ENCODE peak calls at places on chromosomes 1 and 21, in seven cellular contexts. Y is GM23248, R is GM23338, S is PC-9, O is MM.1S, A is hepatocyte, E is HCT116. P is an unnamed sample. For H3K9me2, the result is how much of the 10 kb centered on the place peaks cover.

GRCh38 chr1:201452881-201453280 is 16.1 kb downstream of the PHLDA3 start:
- DNase-seq in Y (no peak), R (no peak), S (no peak), O (no peak), A (no peak), E (no peak), P (peak)

GRCh38 chr1:168291222-168291824 is 10.6 kb downstream of the TBX19 start:
- DNase-seq in Y (no peak), R (no peak), S (no peak), O (peak), A (no peak), E (no peak), P (no peak)

GRCh38 chr21:45078371-45078770 is 4.0 kb downstream of the ADARB1 start:
- DNase-seq in Y (no peak), R (no peak), S (no peak), O (no peak), A (no peak), E (no peak), P (no peak)

GRCh38 chr1:29517251-29518080 is 281.1 kb downstream of the PTPRU start:
- DNase-seq in Y (no peak), R (no peak), S (no peak), O (no peak), A (no peak), E (no peak), P (no peak)

GRCh38 chr1:28921286-28921869 is 7.0 kb downstream of the EPB41 start:
- DNase-seq in Y (no peak), R (no peak), S (no peak), O (no peak), A (no peak), E (no peak), P (peak)

GRCh38 chr1:222634180-222635013 is 16.5 kb downstream of the MIA3 start:
- DNase-seq in Y (peak), R (peak), S (peak), O (peak), A (peak), E (peak), P (peak)

GRCh38 chr21:15729674-15730483 is at the start of gene USP25:
- DNase-seq in Y (peak), R (peak), S (peak), O (peak), A (peak), E (peak), P (peak)

GRCh38 chr1:87212431-87213125 is 116.1 kb upstream of the LMO4 start:
- DNase-seq in Y (peak), R (no peak), S (no peak), O (no peak), A (no peak), E (no peak), P (no peak)

GRCh38 chr1:145975216-145975615 is 10.7 kb downstream of the POLR3GL start:
- DNase-seq in Y (no peak), R (no peak), S (no peak), O (no peak), A (no peak), E (no peak), P (no peak)

GRCh38 chr1:100581096-100581705 is 43.3 kb downstream of the GPR88 start:
- DNase-seq in Y (peak), R (no peak), S (no peak), O (no peak), A (no peak), E (no peak), P (no peak)

GRCh38 chr1:209326876-209327275 is 256.6 kb upstream of the CAMK1G start:
- DNase-seq in Y (no peak), R (no peak), S (no peak), O (no peak), A (no peak), E (no peak), P (no peak)

GRCh38 chr1:220484135-220484534 is 43.8 kb upstream of the MARK1 start:
- DNase-seq in Y (no peak), R (no peak), S (no peak), O (no peak), A (no peak), E (no peak), P (no peak)

GRCh38 chr1:58799650-58800049 is 15.8 kb upstream of the JUN start:
- DNase-seq in Y (no peak), R (no peak), S (no peak), O (no peak), A (no peak), E (no peak), P (no peak)

GRCh38 chr1:27448982-27449381 is 41.0 kb downstream of the WASF2 start:
- DNase-seq in Y (no peak), R (no peak), S (no peak), O (no peak), A (no peak), E (no peak), P (no peak)

GRCh38 chr1:118333601-118334241 is 148.7 kb upstream of the SPAG17 start:
- DNase-seq in Y (no peak), R (peak), S (no peak), O (no peak), A (no peak), E (no peak), P (no peak)

GRCh38 chr1:222995620-222996306 is 147.3 kb downstream of the TLR5 start:
- DNase-seq in Y (no peak), R (no peak), S (no peak), O (no peak), A (no peak), E (no peak), P (no peak)

GRCh38 chr1:201468501-201468843 is 516 bp downstream of the PHLDA3 start:
- DNase-seq in Y (peak), R (peak), S (no peak), O (peak), A (peak), E (no peak), P (peak)

GRCh38 chr21:43300496-43301423 is 126.2 kb downstream of the SIK1 start:
- DNase-seq in Y (peak), R (no peak), S (no peak), O (no peak), A (no peak), E (no peak), P (no peak)

GRCh38 chr1:187854457-187854856 is 1025.7 kb downstream of the PLA2G4A start:
- DNase-seq in Y (no peak), R (peak), S (no peak), O (no peak), A (no peak), E (no peak), P (no peak)

GRCh38 chr1:93814059-93814794 is 64.8 kb downstream of the DNTTIP2 start:
- DNase-seq in Y (peak), R (peak), S (peak), O (peak), A (peak), E (peak), P (peak)

GRCh38 chr1:66890621-66891020 is 34.0 kb downstream of the DNAI4 start:
- DNase-seq in Y (peak), R (no peak), S (no peak), O (no peak), A (no peak), E (no peak), P (no peak)

GRCh38 chr1:115647919-115648597 is 6.3 kb downstream of the VANGL1 start:
- DNase-seq in Y (no peak), R (no peak), S (no peak), O (no peak), A (no peak), E (no peak), P (no peak)

GRCh38 chr21:27423073-27423472 is 456.2 kb upstream of the ADAMTS5 start:
- DNase-seq in Y (peak), R (no peak), S (no peak), O (no peak), A (no peak), E (no peak), P (peak)

GRCh38 chr1:157195521-157196244 is 57.5 kb upstream of the ETV3 start:
- DNase-seq in Y (no peak), R (no peak), S (no peak), O (no peak), A (no peak), E (no peak), P (no peak)

GRCh38 chr1:157193702-157194391 is 55.7 kb upstream of the ETV3 start:
- DNase-seq in Y (peak), R (peak), S (no peak), O (peak), A (peak), E (peak), P (peak)

GRCh38 chr1:157193219-157193618 is 55.0 kb upstream of the ETV3 start:
- DNase-seq in Y (no peak), R (peak), S (no peak), O (no peak), A (no peak), E (no peak), P (no peak)

GRCh38 chr1:157196245-157196543 is 58.0 kb upstream of the ETV3 start:
- DNase-seq in Y (no peak), R (no peak), S (no peak), O (no peak), A (no peak), E (no peak), P (no peak)

GRCh38 chr1:157194739-157195520 is 56.7 kb upstream of the ETV3 start:
- DNase-seq in Y (no peak), R (peak), S (no peak), O (no peak), A (no peak), E (no peak), P (no peak)
- TF ChIP-seq EZH2 in Y (no peak), R (no peak), S (no peak), O (no peak), A (no peak), E (no peak), P (no peak)

GRCh38 chr1:43438006-43438405 is 15.7 kb downstream of the HYI start:
- DNase-seq in Y (no peak), R (no peak), S (no peak), O (no peak), A (no peak), E (no peak), P (no peak)

GRCh38 chr1:43439121-43439581 is 14.6 kb downstream of the HYI start:
- DNase-seq in Y (no peak), R (no peak), S (no peak), O (no peak), A (no peak), E (no peak), P (no peak)

GRCh38 chr1:43439781-43440180 is 13.9 kb downstream of the HYI start:
- DNase-seq in Y (no peak), R (no peak), S (no peak), O (no peak), A (no peak), E (no peak), P (no peak)

GRCh38 chr1:43437031-43437973 is 16.4 kb downstream of the HYI start:
- DNase-seq in Y (no peak), R (peak), S (no peak), O (no peak), A (no peak), E (no peak), P (no peak)

DNA sequence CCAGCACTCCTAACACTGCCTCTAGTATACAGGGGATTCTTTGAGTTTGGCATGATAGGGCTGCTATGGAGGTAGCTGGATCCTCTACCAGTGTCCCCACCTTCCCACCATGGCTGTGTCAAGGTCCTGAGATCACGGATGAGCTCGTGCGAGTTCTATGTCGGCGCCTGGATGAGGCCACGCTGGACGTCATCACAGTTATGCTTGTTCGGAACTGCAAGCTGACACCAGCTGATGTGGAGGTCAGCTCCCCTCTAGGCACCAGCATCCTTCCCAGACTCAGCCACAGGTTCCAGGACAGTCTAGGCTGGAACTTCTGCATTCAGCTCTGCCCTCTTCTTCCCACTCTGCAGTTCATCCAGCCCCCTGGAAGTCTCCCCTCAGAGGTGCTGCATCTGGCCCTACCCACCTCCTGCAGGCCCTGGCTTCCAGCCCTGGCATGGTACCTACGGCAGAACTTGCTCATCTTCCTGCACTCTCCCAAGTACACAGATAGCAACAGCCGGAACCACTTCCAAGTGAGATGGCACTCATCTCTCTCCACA is 15.1 kb downstream of the HYI start:
- DNase-seq in Y (no peak), R (no peak), S (no peak), O (no peak), A (no peak), E (no peak), P (no peak)
- H3K9me2 ChIP-seq in Y (under half), R (under half), S (under half), O (under half), A (under half), E (under half), P (under half)

DNA sequence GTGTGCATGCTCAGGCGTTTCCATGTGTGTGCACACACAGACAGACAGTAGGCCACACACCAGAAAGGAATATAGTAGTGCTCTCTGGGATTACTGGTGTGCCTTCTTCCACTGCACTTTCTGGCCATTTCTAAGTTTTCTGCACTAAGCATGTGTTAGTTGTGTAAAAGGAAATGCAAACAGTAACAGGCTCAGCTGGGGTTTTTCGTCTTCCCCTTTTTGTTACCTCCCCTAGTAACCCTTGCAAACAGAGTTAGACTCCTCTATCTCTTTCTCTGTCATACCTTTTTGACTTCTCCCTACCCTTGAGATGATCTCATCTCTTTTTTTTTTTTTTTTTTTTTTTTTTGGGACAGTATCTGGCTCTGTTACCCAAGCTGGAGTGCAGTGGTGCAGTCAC is 196.3 kb downstream of the SDCCAG8 start:
- DNase-seq in Y (no peak), R (no peak), S (no peak), O (no peak), A (no peak), E (no peak), P (no peak)
- H3K4me2 ChIP-seq in Y (no peak), R (no peak), S (no peak), O (no peak), A (no peak), E (no peak), P (no peak)

GRCh38 chr1:35571263-35571662 is 1.9 kb upstream of the TFAP2E start:
- DNase-seq in Y (no peak), R (no peak), S (no peak), O (no peak), A (no peak), E (no peak), P (no peak)

GRCh38 chr1:35574655-35575400 is 1.7 kb downstream of the TFAP2E start:
- DNase-seq in Y (no peak), R (peak), S (no peak), O (no peak), A (no peak), E (no peak), P (peak)

GRCh38 chr1:35572296-35572695 is 818 bp upstream of the TFAP2E start:
- DNase-seq in Y (no peak), R (no peak), S (no peak), O (no peak), A (no peak), E (no peak), P (no peak)

GRCh38 chr1:35573776-35574654 is 901 bp downstream of the TFAP2E start:
- DNase-seq in Y (no peak), R (peak), S (no peak), O (no peak), A (no peak), E (no peak), P (no peak)

DNA sequence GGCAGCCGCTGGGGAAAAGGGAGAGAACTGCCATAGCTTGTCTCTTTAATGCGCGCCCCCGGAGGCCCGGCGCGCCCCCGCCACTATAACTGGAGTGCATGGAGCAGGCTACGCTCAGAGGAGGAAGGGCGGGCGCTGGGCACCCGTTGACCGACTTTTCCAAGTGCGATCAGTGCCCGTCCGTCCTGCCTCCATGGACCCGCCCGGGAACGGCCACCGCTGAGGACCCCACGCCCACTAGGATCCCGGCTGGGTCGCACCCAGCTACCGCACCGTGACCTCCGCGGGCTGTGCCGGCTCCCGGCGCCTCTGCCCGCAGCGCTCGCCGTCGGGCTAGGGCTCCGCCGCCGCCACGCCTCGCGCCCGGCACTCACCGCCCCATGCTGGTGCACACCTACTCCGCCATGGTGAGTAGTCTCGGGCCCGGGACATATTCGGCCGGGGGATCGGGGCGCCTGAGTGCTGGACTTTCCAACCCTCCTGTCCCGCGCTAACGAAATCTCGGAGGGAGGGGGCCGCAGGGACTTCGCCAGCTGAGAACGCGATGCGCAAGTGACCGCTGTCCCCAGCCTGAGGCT is at the start of gene TFAP2E:
- DNase-seq in Y (peak), R (peak), S (no peak), O (no peak), A (no peak), E (peak), P (peak)
- TF ChIP-seq EZH2 in Y (peak), R (peak), S (no peak), O (no peak), A (peak), E (no peak), P (no peak)

GRCh38 chr1:80924290-80924689 is 876.4 kb upstream of the ADGRL2 start:
- DNase-seq in Y (no peak), R (no peak), S (no peak), O (no peak), A (no peak), E (no peak), P (no peak)
- H3K9me2 ChIP-seq in Y (under half), R (under half), S (under half), O (under half), A (under half), E (under half), P (under half)

GRCh38 chr1:41524676-41525675 is 40.5 kb upstream of the EDN2 start:
- DNase-seq in Y (no peak), R (no peak), S (no peak), O (no peak), A (no peak), E (no peak), P (no peak)

GRCh38 chr1:41520951-41521742 is 36.7 kb upstream of the EDN2 start:
- DNase-seq in Y (no peak), R (no peak), S (no peak), O (no peak), A (no peak), E (no peak), P (no peak)

GRCh38 chr1:41523981-41524675 is 39.6 kb upstream of the EDN2 start:
- DNase-seq in Y (no peak), R (no peak), S (no peak), O (no peak), A (no peak), E (no peak), P (no peak)

GRCh38 chr1:41521766-41522165 is 37.3 kb upstream of the EDN2 start:
- DNase-seq in Y (no peak), R (peak), S (no peak), O (no peak), A (no peak), E (no peak), P (no peak)

GRCh38 chr1:41523071-41523470 is 38.6 kb upstream of the EDN2 start:
- DNase-seq in Y (no peak), R (no peak), S (no peak), O (no peak), A (no peak), E (no peak), P (no peak)
- H3K4me2 ChIP-seq in Y (no peak), R (no peak), S (no peak), O (no peak), A (no peak), E (no peak), P (no peak)

GRCh38 chr1:92504751-92505692 is 18.3 kb upstream of the GFI1 start:
- DNase-seq in Y (peak), R (no peak), S (peak), O (no peak), A (peak), E (no peak), P (peak)

GRCh38 chr1:92511541-92511940 is 24.8 kb upstream of the GFI1 start:
- DNase-seq in Y (no peak), R (no peak), S (no peak), O (peak), A (no peak), E (no peak), P (no peak)

GRCh38 chr1:92503926-92504750 is 17.4 kb upstream of the GFI1 start:
- DNase-seq in Y (no peak), R (no peak), S (no peak), O (no peak), A (no peak), E (no peak), P (no peak)

GRCh38 chr1:92509619-92510018 is 22.9 kb upstream of the GFI1 start:
- DNase-seq in Y (no peak), R (no peak), S (no peak), O (no peak), A (no peak), E (no peak), P (no peak)
- TF ChIP-seq EZH2 in Y (no peak), R (no peak), S (no peak), O (no peak), A (no peak), E (no peak), P (no peak)

DNA sequence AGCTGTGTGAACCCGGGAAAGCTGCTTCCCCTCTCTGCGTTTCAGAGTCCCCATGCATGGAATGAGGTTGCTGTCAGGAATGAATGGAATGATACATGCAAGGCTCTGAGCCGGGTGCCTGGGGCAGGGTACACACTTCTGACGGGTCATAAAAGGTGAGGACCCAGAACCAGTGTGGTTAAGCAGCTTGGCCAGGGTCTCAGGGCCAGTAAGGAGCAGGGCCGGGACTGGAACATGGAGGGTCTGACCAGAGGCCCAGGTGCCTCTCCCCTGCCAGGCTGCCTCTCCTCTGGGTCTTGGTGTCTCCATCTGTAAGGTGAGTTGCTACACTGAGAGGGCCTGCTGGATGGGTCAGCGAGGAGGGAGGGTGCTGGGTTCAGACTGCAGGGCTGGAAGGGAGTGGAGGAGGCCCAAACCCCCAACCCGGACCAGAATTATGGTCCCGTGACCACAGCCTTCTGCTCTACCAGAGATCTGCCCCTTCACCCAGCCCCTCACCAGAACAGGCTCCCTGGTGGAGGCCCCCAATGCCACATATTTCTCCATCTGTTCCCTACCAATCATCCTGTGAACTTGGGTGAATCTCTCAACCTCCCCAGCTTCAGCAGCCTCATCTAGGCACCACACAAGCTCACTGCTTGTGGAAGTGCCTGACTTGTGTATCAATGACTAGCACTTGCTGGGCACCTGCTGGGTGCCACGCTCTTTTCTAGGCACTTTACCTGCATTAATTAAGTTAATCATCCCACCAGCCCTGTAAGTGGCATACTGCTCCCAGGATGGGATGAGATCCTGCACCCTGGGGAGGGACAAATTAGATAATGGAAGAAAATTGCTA is 16.2 kb upstream of the LRP8 start:
- DNase-seq in Y (peak), R (no peak), S (no peak), O (no peak), A (peak), E (no peak), P (no peak)
- H3K9me2 ChIP-seq in Y (under half), R (under half), S (under half), O (under half), A (under half), E (under half), P (under half)

GRCh38 chr1:206556047-206556747 is 48.9 kb downstream of the RASSF5 start:
- DNase-seq in Y (no peak), R (no peak), S (no peak), O (no peak), A (no peak), E (no peak), P (peak)
- H3K4me2 ChIP-seq in Y (no peak), R (peak), S (peak), O (peak), A (peak), E (peak), P (peak)